ENCODE peak calls at places on chromosomes 4 and X, in eight cellular contexts. N is Caco-2; Z is effector CD4-positive, alpha-beta T cell; V is globus pallidus; C is dermis microvascular lymphatic vessel endothelial cell; K is occipital lobe; T is hypothalamus; J is NCI-H2081. G is an unnamed sample.

GRCh38 chr4:36823199-36823967 is 421.2 kb upstream of the NWD2 start:
- DNase-seq in N (no peak), Z (no peak), V (no peak), C (no peak), K (no peak), T (no peak), J (peak; percentile 24), G (no peak)

GRCh38 chr4:6905501-6905900 is 4.1 kb upstream of the TBC1D14 start:
- DNase-seq in N (peak; percentile 3), Z (no peak), V (no peak), C (no peak), K (no peak), T (no peak), J (no peak), G (no peak)

GRCh38 chrX:64338296-64338695 is 57.0 kb downstream of the MTMR8 start:
- DNase-seq in N (no peak), Z (no peak), V (no peak), C (no peak), K (no peak), T (no peak), J (no peak), G (no peak)

GRCh38 chr4:122341906-122342305 is 36.9 kb upstream of the ADAD1 start:
- DNase-seq in N (no peak), Z (no peak), V (no peak), C (no peak), K (no peak), T (no peak), J (no peak), G (no peak)

GRCh38 chr4:76585897-76586360 is 150.9 kb downstream of the SHROOM3 start:
- DNase-seq in N (peak; percentile 95), Z (no peak), V (no peak), C (peak; percentile 1), K (peak; percentile 65), T (peak; percentile 7), J (peak; percentile 72), G (no peak)

GRCh38 chrX:150240643-150240970 is 122.5 kb upstream of the MAMLD1 start:
- DNase-seq in N (no peak), Z (no peak), V (no peak), C (no peak), K (no peak), T (no peak), J (no peak), G (no peak)

GRCh38 chr4:140083320-140083719 is 70.7 kb downstream of the MAML3 start:
- DNase-seq in N (no peak), Z (no peak), V (no peak), C (no peak), K (no peak), T (no peak), J (no peak), G (no peak)

GRCh38 chr4:17635056-17635455 is 20.6 kb downstream of the MED28 start:
- DNase-seq in N (no peak), Z (no peak), V (no peak), C (no peak), K (no peak), T (no peak), J (no peak), G (no peak)

GRCh38 chrX:25043192-25043591 is 27.4 kb upstream of the ARX start:
- DNase-seq in N (no peak), Z (no peak), V (no peak), C (no peak), K (no peak), T (no peak), J (no peak), G (no peak)

GRCh38 chr4:24778427-24779225 is 16.7 kb upstream of the SOD3 start:
- DNase-seq in N (no peak), Z (no peak), V (no peak), C (no peak), K (no peak), T (no peak), J (no peak), G (peak; percentile 68)

GRCh38 chr4:6472008-6472386 is 417 bp downstream of the PPP2R2C start:
- DNase-seq in N (no peak), Z (no peak), V (no peak), C (no peak), K (no peak), T (no peak), J (no peak), G (no peak)

GRCh38 chrX:6129195-6129594 is 99.5 kb downstream of the NLGN4X start:
- DNase-seq in N (no peak), Z (no peak), V (no peak), C (no peak), K (no peak), T (no peak), J (no peak), G (no peak)

GRCh38 chr4:168648929-168649328 is 152.1 kb downstream of the PALLD start:
- DNase-seq in N (no peak), Z (no peak), V (no peak), C (no peak), K (no peak), T (no peak), J (no peak), G (no peak)

GRCh38 chr4:139210486-139210885 is 33.5 kb upstream of the ELF2 start:
- DNase-seq in N (no peak), Z (no peak), V (no peak), C (no peak), K (no peak), T (no peak), J (no peak), G (no peak)

GRCh38 chr4:121243476-121243875 is 79.4 kb upstream of the TNIP3 start:
- DNase-seq in N (no peak), Z (no peak), V (no peak), C (no peak), K (no peak), T (no peak), J (no peak), G (no peak)

GRCh38 chr4:174490356-174490969 is 31.8 kb downstream of the HPGD start:
- DNase-seq in N (no peak), Z (no peak), V (no peak), C (no peak), K (no peak), T (no peak), J (no peak), G (no peak)

GRCh38 chrX:75086731-75087195 is 69.3 kb downstream of the ABCB7 start:
- DNase-seq in N (no peak), Z (no peak), V (peak; percentile 2), C (no peak), K (no peak), T (no peak), J (no peak), G (no peak)